ENCODE peak calls at places on chromosomes 1 and 21, in seven cellular contexts. S is transverse colon, Q is non-pigmented ciliary epithelial cell, F is EH, O is fibroblast of the conjunctiva, P is NCI-H524 treated with DMSO at 0.1 percent for 48 hours, X is caudate nucleus. U is an unnamed sample.

GRCh38 chr1:88961647-88962275 is 30.7 kb downstream of the KYAT3 start:
- DNase-seq in S (no peak), F (no peak), P (no peak), X (no peak), Q (no peak), O (no peak), U (no peak)

GRCh38 chr1:67327864-67328263 is 20.2 kb downstream of the IL12RB2 start:
- DNase-seq in F (no peak), S (no peak), O (no peak), P (no peak), Q (no peak), X (no peak), U (no peak)

GRCh38 chr1:103056423-103056822 is 51.9 kb downstream of the COL11A1 start:
- DNase-seq in S (no peak), X (no peak), P (no peak), O (peak), Q (peak), F (no peak), U (no peak)

GRCh38 chr1:58824753-58825389 is 41.0 kb upstream of the JUN start:
- DNase-seq in S (peak), Q (no peak), P (no peak), X (no peak), O (no peak), F (no peak), U (no peak)

GRCh38 chr1:12475158-12475934 is 142.7 kb downstream of the DHRS3 start:
- DNase-seq in X (no peak), F (no peak), P (no peak), Q (no peak), S (no peak), O (no peak), U (no peak)

GRCh38 chr1:45930258-45931150 is 127.1 kb downstream of the MAST2 start:
- DNase-seq in Q (no peak), O (no peak), P (no peak), S (no peak), F (peak), X (no peak), U (no peak)

GRCh38 chr1:148353461-148354283 is 129.4 kb downstream of the PPIAL4G start:
- DNase-seq in O (peak), X (no peak), F (peak), Q (peak), P (no peak), S (no peak), U (no peak)

GRCh38 chr1:1981142-1981500 is 22.5 kb downstream of the CFAP74 start:
- DNase-seq in O (no peak), S (no peak), F (no peak), X (no peak), Q (no peak), P (no peak), U (no peak)

GRCh38 chr1:115977481-115978258 is 1.4 kb downstream of the SLC22A15 start:
- DNase-seq in F (peak), S (peak), Q (peak), X (no peak), O (peak), P (no peak), U (no peak)

GRCh38 chr1:7409278-7409677 is 361.8 kb upstream of the VAMP3 start:
- DNase-seq in F (no peak), O (no peak), Q (no peak), X (no peak), S (peak), P (no peak), U (no peak)

GRCh38 chr1:53654216-53655210 is 84.5 kb downstream of the GLIS1 start:
- DNase-seq in P (no peak), O (no peak), S (no peak), X (no peak), F (peak), Q (peak), U (no peak)

GRCh38 chr1:89739013-89739843 is 81.6 kb upstream of the LRRC8D start:
- DNase-seq in O (no peak), X (no peak), S (no peak), P (no peak), F (peak), Q (peak), U (no peak)

GRCh38 chr21:26686278-26686677 is 113.2 kb upstream of the CYYR1 start:
- DNase-seq in P (no peak), X (no peak), F (peak), Q (no peak), O (no peak), S (no peak), U (no peak)

GRCh38 chr1:160853756-160854155 is 8.9 kb downstream of the CD244 start:
- DNase-seq in Q (no peak), S (no peak), X (no peak), F (no peak), O (no peak), P (no peak), U (no peak)

GRCh38 chr1:2416403-2416802 is 4.0 kb upstream of the PEX10 start:
- DNase-seq in F (no peak), O (no peak), P (no peak), S (peak), X (no peak), Q (no peak), U (no peak)

GRCh38 chr1:227372662-227373061 is 54.4 kb upstream of the CDC42BPA start:
- DNase-seq in O (peak), S (no peak), Q (no peak), X (no peak), F (peak), P (no peak), U (no peak)

GRCh38 chr1:23801338-23801748 is 789 bp upstream of the GALE start:
- DNase-seq in X (no peak), O (no peak), S (peak), P (no peak), F (no peak), Q (no peak), U (no peak)

GRCh38 chr1:86197206-86197855 is 40.8 kb upstream of the COL24A1 start:
- DNase-seq in X (no peak), S (no peak), P (peak), Q (no peak), F (no peak), O (no peak), U (no peak)

GRCh38 chr21:9837946-9838801 is 683.2 kb upstream of the TPTE start:
- DNase-seq in F (no peak), X (no peak), S (no peak), P (no peak), Q (no peak), O (no peak), U (no peak)

GRCh38 chr1:169928438-169929209 is 34.9 kb upstream of the SCYL3 start:
- DNase-seq in X (no peak), Q (no peak), F (peak), P (no peak), S (no peak), O (peak), U (peak)

GRCh38 chr1:115781343-115781742 is 12.8 kb upstream of the CASQ2 start:
- DNase-seq in F (peak), X (no peak), P (no peak), O (peak), S (no peak), Q (peak), U (no peak)

GRCh38 chr1:149936992-149937705 is 470 bp upstream of the MTMR11 start:
- DNase-seq in F (peak), X (no peak), P (no peak), S (peak), O (peak), Q (peak), U (no peak)

GRCh38 chr1:10629091-10629815 is 154.5 kb downstream of the PEX14 start:
- DNase-seq in F (no peak), X (no peak), Q (no peak), P (no peak), S (no peak), O (no peak), U (no peak)

GRCh38 chr1:24362982-24363614 is 43.9 kb downstream of the GRHL3 start:
- DNase-seq in P (no peak), X (no peak), F (peak), Q (peak), O (peak), S (no peak), U (no peak)

GRCh38 chr1:202069670-202070069 is 53.0 kb upstream of the GPR37L1 start:
- DNase-seq in S (no peak), Q (no peak), P (no peak), F (no peak), X (no peak), O (no peak), U (no peak)

GRCh38 chr21:36765229-36765628 is 66.3 kb downstream of the SIM2 start:
- DNase-seq in X (no peak), S (no peak), O (no peak), F (no peak), P (no peak), Q (no peak), U (no peak)

GRCh38 chr1:183473286-183473536 is 912 bp downstream of the SMG7 start:
- DNase-seq in Q (no peak), X (no peak), S (no peak), F (no peak), O (no peak), P (no peak), U (no peak)

GRCh38 chr1:93671090-93671743 is 10.4 kb downstream of the BCAR3 start:
- DNase-seq in F (no peak), S (no peak), X (no peak), Q (no peak), O (no peak), P (no peak), U (no peak)